ENCODE peak calls at places on chromosomes 3 and 15, in seven cellular contexts. I, J, X, N, L, B and A are unnamed samples.
A peak's percentile ranks its signal among the peaks of the same experiment; 100 is the strongest.

GRCh38 chr15:49163678-49164077 is 6.4 kb upstream of the GALK2 start:
- DNase-seq in X (no peak), J (no peak), L (no peak), B (no peak), I (no peak), N (no peak), A (no peak)

GRCh38 chr3:46693038-46693896 is at the start of gene ALS2CL:
- DNase-seq in N (no peak), L (peak; percentile 72), I (peak; percentile 64), J (no peak), B (peak; percentile 92), X (peak; percentile 81), A (peak; percentile 84)

GRCh38 chr15:91348812-91349500 is 248.9 kb downstream of the SV2B start:
- DNase-seq in L (no peak), N (peak; percentile 49), J (no peak), B (no peak), I (no peak), X (no peak), A (no peak)

GRCh38 chr3:175512700-175513099 is 653.6 kb downstream of the NAALADL2 start:
- DNase-seq in X (no peak), I (no peak), N (no peak), J (no peak), L (no peak), B (no peak), A (no peak)

GRCh38 chr3:100463002-100463401 is 29.4 kb upstream of the TMEM45A start:
- DNase-seq in X (no peak), L (no peak), N (peak; percentile 28), J (peak; percentile 81), B (no peak), I (peak; percentile 35), A (peak; percentile 52)

GRCh38 chr3:146153429-146153828 is 7.6 kb downstream of the PLOD2 start:
- DNase-seq in X (no peak), B (no peak), J (no peak), N (no peak), L (no peak), I (no peak), A (no peak)

GRCh38 chr15:99070268-99070667 is 34.6 kb upstream of the SYNM start:
- DNase-seq in X (no peak), N (peak; percentile 41), B (no peak), J (no peak), L (no peak), I (no peak), A (no peak)

GRCh38 chr3:59163953-59164352 is 114.1 kb upstream of the CFAP20DC start:
- DNase-seq in X (no peak), I (no peak), N (peak; percentile 14), J (no peak), B (no peak), L (no peak), A (no peak)

GRCh38 chr3:14811733-14812132 is 7.0 kb upstream of the FGD5 start:
- DNase-seq in X (no peak), I (peak; percentile 45), B (peak; percentile 25), J (no peak), N (no peak), L (no peak), A (no peak)

GRCh38 chr3:33918357-33918756 is 119.9 kb downstream of the PDCD6IP start:
- DNase-seq in B (no peak), X (no peak), L (no peak), I (no peak), J (no peak), N (peak; percentile 22), A (no peak)

GRCh38 chr3:38649500-38650247 is at the start of gene SCN5A:
- DNase-seq in N (no peak), B (peak; percentile 80), L (peak; percentile 50), J (peak; percentile 16), I (peak; percentile 45), X (peak; percentile 50), A (peak; percentile 48)

GRCh38 chr3:67463656-67464055 is 190.8 kb downstream of the SUCLG2 start:
- DNase-seq in X (no peak), N (no peak), L (no peak), B (no peak), J (no peak), I (no peak), A (no peak)

GRCh38 chr3:117547956-117548550 is 838.5 kb downstream of the TUSC7 start:
- DNase-seq in B (no peak), N (peak; percentile 83), I (no peak), L (no peak), X (no peak), J (peak; percentile 95), A (no peak)

GRCh38 chr3:2244137-2244536 is 145.5 kb downstream of the CNTN4 start:
- DNase-seq in N (no peak), X (no peak), J (no peak), B (no peak), L (no peak), I (no peak), A (no peak)

GRCh38 chr3:114154321-114154821 is 24.5 kb downstream of the DRD3 start:
- DNase-seq in B (no peak), L (no peak), X (no peak), I (no peak), N (no peak), J (no peak), A (no peak)

GRCh38 chr15:40647523-40647922 is 47.5 kb upstream of the RAD51 start:
- DNase-seq in L (no peak), J (no peak), B (no peak), I (no peak), N (no peak), X (no peak), A (no peak)

GRCh38 chr15:40650479-40650878 is 44.5 kb upstream of the RAD51 start:
- DNase-seq in L (no peak), N (no peak), X (no peak), J (no peak), I (no peak), B (no peak), A (no peak)
- TF ChIP-seq CTCF in L (no peak), N (no peak), X (no peak), J (no peak), I (no peak), B (no peak), A (no peak)

DNA sequence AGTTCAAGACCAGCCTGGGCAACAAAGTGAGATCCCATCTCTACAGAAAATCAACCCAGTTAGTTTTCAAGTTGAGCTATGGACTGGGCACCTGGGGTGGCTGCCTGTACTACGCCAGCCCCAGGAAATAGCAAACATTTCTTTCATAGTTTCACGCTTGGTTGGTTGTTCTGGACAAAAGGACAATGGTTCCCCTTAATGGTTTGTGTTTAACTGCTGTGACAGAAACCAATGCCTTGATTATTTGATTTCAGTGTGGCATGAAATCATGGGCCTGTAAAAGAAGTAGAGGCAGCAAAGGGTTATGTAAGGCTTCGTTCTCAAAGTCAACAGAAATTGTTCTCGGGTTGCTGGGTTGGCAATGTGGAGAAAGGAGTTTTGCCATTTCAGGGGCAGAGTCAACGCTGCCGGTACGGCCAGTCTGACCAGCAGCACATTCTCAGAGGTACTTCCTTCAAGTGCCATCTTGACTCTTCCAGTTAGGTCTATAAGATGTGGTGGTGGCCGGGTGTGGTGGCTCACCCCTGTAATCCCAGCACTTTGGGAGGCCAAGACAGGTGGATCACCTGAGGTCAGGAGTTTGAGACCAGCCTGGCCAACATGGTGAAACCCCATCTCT is 12.7 kb downstream of the LCMT2 start:
- DNase-seq in N (no peak), J (no peak), I (no peak), B (no peak), L (no peak), X (no peak), A (no peak)
- H3K4me3 ChIP-seq in N (no peak overlapping the region), J (no peak overlapping the region), I (no peak overlapping the region), B (no peak overlapping the region), L (no peak overlapping the region), X (no peak overlapping the region), A (no peak overlapping the region)

GRCh38 chr15:45114076-45114750 is at the start of the genes DUOX2 and DUOXA2:
- DNase-seq in X (no peak), B (no peak), L (peak; percentile 74), N (no peak), I (no peak), J (no peak), A (no peak)

GRCh38 chr15:45111390-45112142 is 2.4 kb downstream of the DUOX2 start:
- DNase-seq in B (no peak), J (no peak), N (no peak), I (no peak), L (no peak), X (no peak), A (no peak)

GRCh38 chr15:45113380-45113990 is 487 bp downstream of the DUOX2 start:
- DNase-seq in X (no peak), N (no peak), B (no peak), J (no peak), L (no peak), I (no peak), A (no peak)

GRCh38 chr15:45112143-45112591 is 1.8 kb downstream of the DUOX2 start:
- DNase-seq in I (no peak), B (no peak), N (no peak), X (no peak), J (no peak), L (no peak), A (no peak)

GRCh38 chr15:45112592-45113379 is 1.2 kb downstream of the DUOX2 start:
- DNase-seq in N (no peak), L (no peak), I (no peak), J (no peak), X (no peak), B (no peak), A (no peak)
- H3K27ac ChIP-seq in N (no peak overlapping the region), L (peak overlapping the region; percentile 56), I (no peak overlapping the region), J (no peak overlapping the region), X (no peak overlapping the region), B (no peak overlapping the region), A (no peak overlapping the region)

GRCh38 chr3:169505577-169506155 is 157.8 kb downstream of the MECOM start:
- DNase-seq in J (no peak), L (no peak), N (no peak), B (no peak), I (no peak), X (no peak), A (no peak)
- TF ChIP-seq CTCF in J (no peak), L (no peak), N (no peak), B (no peak), I (no peak), X (no peak), A (no peak)

GRCh38 chr15:58064119-58065010 is 1.1 kb downstream of the ALDH1A2 start:
- DNase-seq in B (no peak), L (no peak), J (peak; percentile 30), I (no peak), N (no peak), X (no peak), A (no peak)
- H3K4me3 ChIP-seq in B (no peak overlapping the region), L (peak overlapping the region; percentile 50), J (no peak overlapping the region), I (peak overlapping the region; percentile 65), N (no peak overlapping the region), X (no peak overlapping the region), A (no peak overlapping the region)

GRCh38 chr3:188411750-188412149 is 257.8 kb downstream of the LPP start:
- DNase-seq in L (no peak), I (no peak), N (no peak), J (no peak), B (no peak), X (no peak), A (no peak)

GRCh38 chr3:188417329-188417728 is 263.4 kb downstream of the LPP start:
- DNase-seq in B (peak; percentile 47), I (no peak), L (no peak), J (no peak), N (no peak), X (no peak), A (no peak)

GRCh38 chr3:188421151-188421821 is 267.3 kb downstream of the LPP start:
- DNase-seq in B (no peak), I (no peak), X (no peak), N (peak; percentile 89), L (no peak), J (peak; percentile 89), A (no peak)

GRCh38 chr3:188415196-188415595 is 261.2 kb downstream of the LPP start:
- DNase-seq in X (no peak), L (no peak), B (no peak), J (peak; percentile 47), I (no peak), N (no peak), A (no peak)

GRCh38 chr3:188416041-188416440 is 262.1 kb downstream of the LPP start:
- DNase-seq in J (no peak), X (no peak), L (no peak), N (no peak), I (no peak), B (no peak), A (no peak)
- H3K27ac ChIP-seq in J (no peak overlapping the region), X (no peak overlapping the region), L (no peak overlapping the region), N (no peak overlapping the region), I (no peak overlapping the region), B (no peak overlapping the region), A (no peak overlapping the region)